ENCODE peak calls at places on chromosomes 13 and 19, in five cellular contexts. A is right lobe of liver, C is Caki2, T is tibial nerve, M is COR-L47. U is an unnamed sample.

GRCh38 chr13:48942131-48942530 is 33.6 kb upstream of the FNDC3A start:
- DNase-seq in C (no peak), T (no peak), M (no peak), A (no peak), U (no peak)

GRCh38 chr13:106284358-106284757 is 251.1 kb downstream of the EFNB2 start:
- DNase-seq in C (no peak), A (no peak), T (no peak), M (no peak), U (no peak)

GRCh38 chr19:54523403-54523802 is 20.8 kb downstream of the LAIR2 start:
- DNase-seq in T (no peak), A (peak), C (no peak), M (no peak), U (no peak)

GRCh38 chr13:112958127-112958989 is 10.7 kb upstream of the MCF2L start:
- DNase-seq in T (no peak), M (no peak), C (no peak), A (peak), U (no peak)

GRCh38 chr19:19214892-19215291 is 3.1 kb downstream of the NCAN start:
- DNase-seq in A (no peak), C (peak), M (no peak), T (no peak), U (no peak)

GRCh38 chr19:10887616-10888367 is 16.4 kb downstream of the CARM1 start:
- DNase-seq in A (no peak), T (no peak), M (no peak), C (no peak), U (no peak)

GRCh38 chr19:51333836-51334460 is 8.0 kb downstream of the VSIG10L start:
- DNase-seq in M (no peak), T (no peak), A (no peak), C (peak), U (no peak)

GRCh38 chr19:28883241-28883693 is 329.7 kb downstream of the UQCRFS1 start:
- DNase-seq in T (peak), M (no peak), C (no peak), A (no peak), U (no peak)

GRCh38 chr19:17073869-17074627 is 1.2 kb downstream of the HAUS8 start:
- DNase-seq in C (no peak), M (peak), A (no peak), T (no peak), U (no peak)

GRCh38 chr19:4589579-4590410 is 30.3 kb upstream of the SEMA6B start:
- DNase-seq in C (peak), M (no peak), A (no peak), T (no peak), U (no peak)

GRCh38 chr19:29337029-29337428 is 124.1 kb upstream of the UQCRFS1 start:
- DNase-seq in C (no peak), T (no peak), A (no peak), M (no peak), U (no peak)

GRCh38 chr13:29679357-29680050 is 84.0 kb upstream of the SLC7A1 start:
- DNase-seq in A (peak), C (no peak), T (no peak), M (peak), U (no peak)

GRCh38 chr13:51041126-51041525 is 69.9 kb downstream of the C13orf42 start:
- DNase-seq in C (no peak), M (no peak), A (no peak), T (no peak), U (peak)

GRCh38 chr19:35742121-35742724 is at the start of gene IGFLR1:
- DNase-seq in C (no peak), M (no peak), T (no peak), A (no peak), U (no peak)

GRCh38 chr13:28636677-28637317 is 22.1 kb upstream of the POMP start:
- DNase-seq in C (peak), T (peak), M (peak), A (peak), U (no peak)

GRCh38 chr13:41605319-41606285 is 148.3 kb downstream of the RGCC start:
- DNase-seq in A (no peak), T (no peak), C (no peak), M (no peak), U (no peak)

GRCh38 chr19:10740798-10741197 is 22.9 kb downstream of the DNM2 start:
- DNase-seq in C (no peak), T (no peak), M (no peak), A (no peak), U (no peak)

GRCh38 chr19:58128041-58128685 is 22.4 kb downstream of the ZNF329 start:
- DNase-seq in C (no peak), T (no peak), M (no peak), A (no peak), U (no peak)

GRCh38 chr19:6654347-6655310 is 15.3 kb downstream of the TNFSF14 start:
- DNase-seq in C (no peak), T (no peak), M (no peak), A (no peak), U (no peak)

GRCh38 chr13:50128406-50129048 is 113.3 kb downstream of the KCNRG start:
- DNase-seq in T (no peak), M (no peak), A (no peak), C (no peak), U (no peak)

GRCh38 chr13:39527961-39528720 is 74.9 kb downstream of the LHFPL6 start:
- DNase-seq in T (no peak), A (no peak), M (no peak), C (peak), U (no peak)

GRCh38 chr13:56909896-56910600 is 230.7 kb upstream of the PRR20A start:
- DNase-seq in M (no peak), A (no peak), T (no peak), C (peak), U (no peak)

GRCh38 chr19:47330466-47330869 is 1.5 kb upstream of the C5AR2 start:
- DNase-seq in A (no peak), T (no peak), M (no peak), C (no peak), U (no peak)

GRCh38 chr19:47028372-47028672 is 8.7 kb downstream of the NPAS1 start:
- DNase-seq in A (no peak), T (no peak), M (peak), C (no peak), U (no peak)

GRCh38 chr19:36032251-36033104 is at the start of gene CLIP3:
- DNase-seq in A (peak), M (peak), T (peak), C (peak), U (no peak)

GRCh38 chr19:47057328-47057727 is 8.9 kb upstream of the TMEM160 start:
- DNase-seq in T (no peak), M (no peak), A (no peak), C (no peak), U (no peak)

GRCh38 chr13:45718063-45718462 is 15.9 kb downstream of the CBY2 start:
- DNase-seq in T (no peak), A (no peak), M (peak), C (no peak), U (no peak)

GRCh38 chr19:39705578-39706188 is 1.4 kb downstream of the LGALS14 start:
- DNase-seq in C (no peak), T (no peak), A (no peak), M (no peak), U (no peak)

GRCh38 chr13:77448689-77449088 is 86.8 kb upstream of the SCEL start:
- DNase-seq in C (no peak), A (peak), M (no peak), T (no peak), U (no peak)

GRCh38 chr13:112688560-112689497 is 1.0 kb upstream of the ATP11A start:
- DNase-seq in T (peak), C (peak), A (no peak), M (peak), U (no peak)

GRCh38 chr13:105774739-105775460 is 760.6 kb downstream of the EFNB2 start:
- DNase-seq in T (no peak), C (peak), A (no peak), M (no peak), U (no peak)

GRCh38 chr19:53868091-53868891 is 608 bp downstream of the MYADM start:
- DNase-seq in M (no peak), C (peak), T (no peak), A (peak), U (no peak)

U was measured in NCI-H1436 treated with DMSO at 0.1 percent for 48 hours.